ENCODE peak calls at places on chromosomes 3 and 15, in six cellular contexts. M, O, E, J, Z and Q are unnamed samples.

GRCh38 chr15:90645873-90646605 is 71.1 kb upstream of the BLM start:
- DNase-seq in M (peak), O (no peak), E (no peak), J (no peak), Z (no peak), Q (no peak)

GRCh38 chr15:89416339-89417183 is 79.8 kb downstream of the RHCG start:
- DNase-seq in M (peak), O (peak), E (peak), J (peak), Z (no peak), Q (peak)

GRCh38 chr3:13133011-13133410 is 59.8 kb upstream of the IQSEC1 start:
- DNase-seq in M (no peak), O (no peak), E (no peak), J (no peak), Z (no peak), Q (no peak)

GRCh38 chr15:25501828-25502446 is 63.1 kb upstream of the UBE3A start:
- DNase-seq in M (peak), O (no peak), E (peak), J (no peak), Z (no peak), Q (peak)

GRCh38 chr15:29924750-29925149 is 102.5 kb upstream of the TJP1 start:
- DNase-seq in M (peak), O (no peak), E (no peak), J (no peak), Z (no peak), Q (peak)

GRCh38 chr15:66703540-66703941 is 1.5 kb downstream of the SMAD6 start:
- DNase-seq in M (no peak), O (no peak), E (no peak), J (no peak), Z (no peak), Q (peak)

GRCh38 chr3:194691481-194692281 is 6.0 kb downstream of the FAM43A start:
- DNase-seq in M (no peak), O (no peak), E (no peak), J (no peak), Z (peak), Q (no peak)

GRCh38 chr15:41821831-41822230 is 6.1 kb upstream of the JMJD7 start:
- DNase-seq in M (no peak), O (no peak), E (no peak), J (no peak), Z (no peak), Q (no peak)

GRCh38 chr3:22377421-22377820 is 626.4 kb upstream of the ZNF385D start:
- DNase-seq in M (no peak), O (no peak), E (no peak), J (no peak), Z (no peak), Q (no peak)

GRCh38 chr3:120622870-120623718 is 27.0 kb downstream of the NDUFB4 start:
- DNase-seq in M (peak), O (no peak), E (peak), J (peak), Z (no peak), Q (peak)

GRCh38 chr15:58690703-58691102 is 58.8 kb downstream of the ADAM10 start:
- DNase-seq in M (no peak), O (no peak), E (no peak), J (no peak), Z (no peak), Q (no peak)

GRCh38 chr3:142275856-142276255 is 50.5 kb upstream of the GK5 start:
- DNase-seq in M (no peak), O (peak), E (no peak), J (no peak), Z (no peak), Q (no peak)

GRCh38 chr3:156181509-156181908 is 61.1 kb downstream of the KCNAB1 start:
- DNase-seq in M (peak), O (peak), E (no peak), J (no peak), Z (no peak), Q (no peak)

GRCh38 chr3:42123012-42123581 is 31.9 kb downstream of the TRAK1 start:
- DNase-seq in M (no peak), O (no peak), E (no peak), J (no peak), Z (peak), Q (no peak)

GRCh38 chr15:20356444-20357138 is 185.0 kb downstream of the GOLGA6L6 start:
- DNase-seq in M (peak), O (no peak), E (peak), J (peak), Z (no peak), Q (peak)

GRCh38 chr3:66789584-66790237 is 208.4 kb upstream of the KBTBD8 start:
- DNase-seq in M (no peak), O (no peak), E (no peak), J (no peak), Z (no peak), Q (no peak)

GRCh38 chr3:46873521-46873920 is 4.0 kb upstream of the PTH1R start:
- DNase-seq in M (no peak), O (no peak), E (no peak), J (no peak), Z (no peak), Q (no peak)

GRCh38 chr15:32979710-32980109 is 214.8 kb downstream of the FMN1 start:
- DNase-seq in M (no peak), O (no peak), E (no peak), J (no peak), Z (no peak), Q (no peak)

GRCh38 chr15:65049418-65049840 is 4.2 kb downstream of the SLC51B start:
- DNase-seq in M (peak), O (peak), E (peak), J (peak), Z (peak), Q (peak)

GRCh38 chr3:74271541-74271940 is 342.9 kb downstream of the CNTN3 start:
- DNase-seq in M (no peak), O (no peak), E (no peak), J (no peak), Z (no peak), Q (no peak)

GRCh38 chr3:67481126-67481525 is 173.3 kb downstream of the SUCLG2 start:
- DNase-seq in M (no peak), O (no peak), E (no peak), J (no peak), Z (no peak), Q (no peak)

GRCh38 chr15:55649058-55649423 is 60.9 kb upstream of the PYGO1 start:
- DNase-seq in M (no peak), O (no peak), E (no peak), J (no peak), Z (no peak), Q (no peak)

GRCh38 chr3:59364471-59364870 is 314.6 kb upstream of the CFAP20DC start:
- DNase-seq in M (no peak), O (no peak), E (no peak), J (no peak), Z (no peak), Q (no peak)

GRCh38 chr3:195698325-195699147 is 22.2 kb upstream of the MUC20 start:
- DNase-seq in M (no peak), O (no peak), E (no peak), J (no peak), Z (no peak), Q (no peak)

GRCh38 chr15:96199111-96199510 is 131.4 kb upstream of the NR2F2 start:
- DNase-seq in M (no peak), O (no peak), E (no peak), J (no peak), Z (no peak), Q (no peak)

GRCh38 chr3:42023380-42023779 is 61.5 kb upstream of the ULK4 start:
- DNase-seq in M (no peak), O (no peak), E (no peak), J (no peak), Z (no peak), Q (no peak)

GRCh38 chr3:10164546-10165393 is at the start of gene IRAK2:
- DNase-seq in M (peak), O (no peak), E (peak), J (peak), Z (no peak), Q (peak)

GRCh38 chr15:56242576-56243116 is 1.0 kb downstream of the RFX7 start:
- DNase-seq in M (no peak), O (no peak), E (no peak), J (no peak), Z (no peak), Q (no peak)

GRCh38 chr15:88028024-88028423 is 228.5 kb downstream of the NTRK3 start:
- DNase-seq in M (no peak), O (no peak), E (no peak), J (no peak), Z (no peak), Q (peak)

GRCh38 chr15:41513282-41514227 is at the start of gene LTK:
- DNase-seq in M (no peak), O (no peak), E (peak), J (peak), Z (no peak), Q (peak)

GRCh38 chr3:143121240-143122088 is 1.9 kb downstream of the CHST2 start:
- DNase-seq in M (peak), O (no peak), E (no peak), J (peak), Z (no peak), Q (peak)

GRCh38 chr3:69761896-69762789 is 22.9 kb downstream of the MITF start:
- DNase-seq in M (peak), O (no peak), E (no peak), J (no peak), Z (no peak), Q (no peak)

GRCh38 chr3:58577269-58577821 is at the start of gene FAM107A:
- DNase-seq in M (peak), O (no peak), E (no peak), J (no peak), Z (no peak), Q (peak)

GRCh38 chr15:59222906-59223579 is 16.4 kb downstream of the LDHAL6B start:
- DNase-seq in M (no peak), O (no peak), E (no peak), J (no peak), Z (no peak), Q (no peak)

GRCh38 chr3:147394168-147394941 is 12.0 kb downstream of the ZIC4 start:
- DNase-seq in M (no peak), O (no peak), E (no peak), J (no peak), Z (no peak), Q (peak)

GRCh38 chr3:155714295-155714718 is 30.6 kb downstream of the PLCH1 start:
- DNase-seq in M (no peak), O (no peak), E (no peak), J (no peak), Z (no peak), Q (peak)

GRCh38 chr15:36601497-36601932 is 22.1 kb downstream of the CDIN1 start:
- DNase-seq in M (no peak), O (no peak), E (no peak), J (no peak), Z (no peak), Q (no peak)

GRCh38 chr15:90075420-90076289 is 26.6 kb downstream of the IDH2 start:
- DNase-seq in M (no peak), O (no peak), E (peak), J (no peak), Z (no peak), Q (peak)

GRCh38 chr3:4885322-4885721 is 93.9 kb upstream of the BHLHE40 start:
- DNase-seq in M (no peak), O (no peak), E (no peak), J (no peak), Z (no peak), Q (no peak)

GRCh38 chr3:125428216-125428830 is 53.2 kb upstream of the ZNF148 start:
- DNase-seq in M (no peak), O (no peak), E (no peak), J (no peak), Z (no peak), Q (no peak)

GRCh38 chr3:78277793-78278192 is 1237.9 kb downstream of the ROBO2 start:
- DNase-seq in M (no peak), O (no peak), E (no peak), J (no peak), Z (no peak), Q (no peak)

GRCh38 chr3:78279066-78279465 is 1239.2 kb downstream of the ROBO2 start:
- DNase-seq in M (no peak), O (no peak), E (no peak), J (no peak), Z (no peak), Q (no peak)

GRCh38 chr3:78275420-78275852 is 1235.5 kb downstream of the ROBO2 start:
- DNase-seq in M (no peak), O (no peak), E (no peak), J (no peak), Z (no peak), Q (no peak)

GRCh38 chr3:78277220-78277619 is 1237.3 kb downstream of the ROBO2 start:
- DNase-seq in M (no peak), O (no peak), E (no peak), J (no peak), Z (no peak), Q (no peak)

DNA sequence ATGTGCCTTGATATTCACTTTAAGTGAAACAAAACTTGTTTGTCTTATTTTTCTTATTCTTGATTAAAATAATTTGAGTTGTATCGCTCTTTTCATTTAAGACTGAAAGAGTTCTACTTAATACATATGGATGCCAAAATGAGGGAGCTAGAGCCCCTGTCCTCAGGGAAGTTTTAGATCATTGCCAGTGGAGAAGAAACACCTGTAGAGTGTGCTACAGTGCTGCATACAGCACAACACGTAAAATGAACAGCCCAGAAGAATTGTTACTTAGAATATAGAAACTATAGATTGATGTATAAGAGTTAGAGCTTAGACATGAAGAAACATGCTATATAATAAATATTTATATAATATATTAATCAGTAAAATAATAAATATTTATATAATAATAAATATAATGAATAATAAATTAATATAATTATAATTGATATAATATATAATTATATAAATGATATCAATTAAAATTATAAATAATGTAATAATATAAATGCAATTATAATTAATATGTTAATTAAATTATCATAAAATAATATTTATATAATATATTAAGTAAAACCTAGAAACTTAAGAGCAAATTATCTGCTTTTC is 1234.7 kb downstream of the ROBO2 start:
- DNase-seq in M (no peak), O (no peak), E (no peak), J (no peak), Z (no peak), Q (peak)
- TF ChIP-seq CTCF in M (no peak), O (no peak), E (no peak), J (no peak), Z (no peak), Q (peak)

GRCh38 chr3:70977712-70978111 is 605.8 kb downstream of the FOXP1 start:
- DNase-seq in M (no peak), O (no peak), E (no peak), J (no peak), Z (no peak), Q (no peak)
- H3K27ac ChIP-seq in M (no peak), O (no peak), E (no peak), J (no peak), Z (no peak), Q (no peak)

GRCh38 chr15:100769043-100769974 is 110.3 kb upstream of the ALDH1A3 start:
- DNase-seq in M (no peak), O (no peak), E (no peak), J (no peak), Z (no peak), Q (no peak)
- TF ChIP-seq REST in M (no peak), O (no peak), E (no peak), J (no peak), Z (no peak), Q (no peak)

GRCh38 chr3:30878862-30879261 is 15.6 kb downstream of the GADL1 start:
- DNase-seq in M (no peak), O (no peak), E (no peak), J (no peak), Z (no peak), Q (no peak)

GRCh38 chr3:30871720-30872119 is 22.7 kb downstream of the GADL1 start:
- DNase-seq in M (no peak), O (no peak), E (no peak), J (no peak), Z (no peak), Q (no peak)

GRCh38 chr3:30873667-30874066 is 20.8 kb downstream of the GADL1 start:
- DNase-seq in M (no peak), O (no peak), E (no peak), J (no peak), Z (no peak), Q (no peak)

GRCh38 chr3:30872879-30873278 is 21.6 kb downstream of the GADL1 start:
- DNase-seq in M (no peak), O (no peak), E (no peak), J (no peak), Z (no peak), Q (no peak)

GRCh38 chr3:30875505-30875904 is 19.0 kb downstream of the GADL1 start:
- DNase-seq in M (no peak), O (no peak), E (no peak), J (no peak), Z (no peak), Q (no peak)
- TF ChIP-seq CTCF in M (no peak), O (no peak), E (no peak), J (no peak), Z (no peak), Q (no peak)

DNA sequence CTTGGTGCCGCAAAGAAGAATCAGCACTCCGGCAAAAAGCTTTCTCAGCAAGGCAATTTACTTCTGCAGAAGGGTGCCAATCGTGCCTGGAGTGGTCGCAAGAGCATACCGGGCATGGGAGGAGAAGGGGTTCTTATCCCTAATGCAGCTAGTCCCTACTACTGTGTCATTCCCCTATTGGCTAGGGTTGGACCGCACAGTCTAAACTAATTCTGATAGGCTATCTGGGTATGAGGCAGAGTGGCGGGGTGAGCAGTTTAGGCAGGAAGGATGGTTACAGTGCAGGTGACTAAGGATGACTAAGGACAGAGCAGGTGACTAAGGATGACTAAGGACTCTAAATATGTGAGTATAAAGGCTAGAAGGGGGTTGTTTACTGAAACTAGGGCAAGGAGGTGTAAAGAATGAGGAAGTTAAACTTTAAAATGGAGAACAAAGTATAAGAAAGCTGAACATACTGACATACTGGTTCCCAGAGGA is 52.9 kb downstream of the PGBD4 start:
- DNase-seq in M (peak), O (no peak), E (peak), J (no peak), Z (no peak), Q (peak)
- H3K27ac ChIP-seq in M (peak), O (no peak), E (peak), J (peak), Z (no peak), Q (no peak)

DNA sequence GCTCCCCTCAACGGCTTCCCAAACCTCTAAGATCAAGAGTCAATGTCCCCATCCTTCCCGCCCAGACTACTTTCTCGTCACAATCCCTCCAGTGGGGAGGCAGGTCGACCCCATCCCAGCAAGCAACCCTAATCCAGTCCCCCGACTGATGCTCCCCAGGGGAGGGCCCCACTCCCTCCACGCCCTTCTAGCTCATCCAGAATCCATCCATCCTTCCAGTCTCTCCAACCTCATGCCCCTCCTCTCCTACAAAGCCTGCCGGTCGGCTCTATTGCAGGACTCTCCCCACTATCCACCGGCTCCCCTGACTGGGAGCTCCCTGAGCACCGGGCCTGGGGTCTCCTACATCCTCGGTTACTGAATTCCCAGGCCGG is 1.3 kb downstream of the ADAMTS7 start:
- DNase-seq in M (no peak), O (no peak), E (no peak), J (no peak), Z (no peak), Q (no peak)
- TF ChIP-seq REST in M (no peak), O (no peak), E (no peak), J (no peak), Z (no peak), Q (no peak)

GRCh38 chr3:55609230-55610100 is 122.4 kb upstream of the WNT5A start:
- DNase-seq in M (no peak), O (no peak), E (no peak), J (no peak), Z (no peak), Q (peak)
- TF ChIP-seq CTCF in M (no peak), O (no peak), E (no peak), J (peak), Z (peak), Q (peak)

GRCh38 chr15:81531971-81532370 is 158.0 kb upstream of the TMC3 start:
- DNase-seq in M (no peak), O (no peak), E (no peak), J (no peak), Z (no peak), Q (no peak)
- H3K27ac ChIP-seq in M (no peak), O (no peak), E (no peak), J (no peak), Z (no peak), Q (no peak)

GRCh38 chr15:44340410-44340809 is 51.9 kb downstream of the GOLM2 start:
- DNase-seq in M (no peak), O (no peak), E (no peak), J (no peak), Z (no peak), Q (peak)
- TF ChIP-seq REST in M (no peak), O (no peak), E (no peak), J (no peak), Z (no peak), Q (no peak)